ENCODE peak calls at places on chromosomes 6 and 20, in five cellular contexts. A is sigmoid colon, K is SK-N-SH, L is stomach, F is breast epithelium. X is an unnamed sample.

GRCh38 chr20:37940161-37940560 is 37.2 kb downstream of the VSTM2L start:
- DNase-seq in K (no peak), F (peak), A (no peak), L (peak), X (no peak)

GRCh38 chr20:9392892-9393857 is 121.2 kb upstream of the LAMP5 start:
- DNase-seq in A (peak), F (no peak), L (peak), K (peak), X (peak)

GRCh38 chr20:13868331-13868730 is 83.5 kb downstream of the NDUFAF5 start:
- DNase-seq in F (no peak), L (no peak), A (no peak), K (no peak), X (no peak)

GRCh38 chr20:35297740-35298139 is 5.5 kb upstream of the FAM83C start:
- DNase-seq in K (no peak), F (no peak), L (no peak), A (no peak), X (no peak)

GRCh38 chr6:36130672-36131516 is 581 bp downstream of the MAPK13 start:
- DNase-seq in K (no peak), F (peak), A (peak), L (peak), X (no peak)

GRCh38 chr6:103516336-103516735 is 1343.4 kb downstream of the HACE1 start:
- DNase-seq in L (no peak), K (no peak), A (no peak), F (no peak), X (no peak)

GRCh38 chr20:54221383-54221782 is 13.5 kb downstream of the PFDN4 start:
- DNase-seq in K (no peak), L (no peak), F (no peak), A (no peak), X (no peak)

GRCh38 chr20:49889245-49889942 is 25.9 kb downstream of the SPATA2 start:
- DNase-seq in F (peak), A (peak), K (no peak), L (peak), X (no peak)

GRCh38 chr6:31897612-31898199 is at the start of gene EHMT2:
- DNase-seq in K (peak), L (peak), A (peak), F (peak), X (no peak)

GRCh38 chr20:33304046-33304445 is 21.0 kb downstream of the BPIFB1 start:
- DNase-seq in A (no peak), F (no peak), L (no peak), K (no peak), X (no peak)

GRCh38 chr20:22248052-22248667 is 336.2 kb downstream of the FOXA2 start:
- DNase-seq in L (no peak), A (no peak), F (no peak), K (peak), X (no peak)

GRCh38 chr6:39602590-39603319 is 122.5 kb downstream of the KIF6 start:
- DNase-seq in L (no peak), A (no peak), K (no peak), F (no peak), X (no peak)

GRCh38 chr6:10695086-10695657 is 400 bp downstream of the PAK1IP1 start:
- DNase-seq in A (no peak), F (no peak), K (peak), L (no peak), X (no peak)

GRCh38 chr6:155147958-155148663 is 115.7 kb upstream of the CLDN20 start:
- DNase-seq in K (no peak), L (no peak), A (no peak), F (no peak), X (no peak)

GRCh38 chr20:59948828-59949720 is 8.9 kb downstream of the FAM217B start:
- DNase-seq in A (no peak), K (peak), F (no peak), L (no peak), X (no peak)

GRCh38 chr20:62227977-62228958 is 8.2 kb upstream of the HRH3 start:
- DNase-seq in F (no peak), K (peak), A (no peak), L (peak), X (no peak)

GRCh38 chr6:32113386-32114352 is 4.5 kb upstream of the TNXB start:
- DNase-seq in F (no peak), A (peak), L (peak), K (peak), X (no peak)

GRCh38 chr6:132933085-132933484 is 118.7 kb downstream of the RPS12 start:
- DNase-seq in F (no peak), K (no peak), A (no peak), L (no peak), X (no peak)

GRCh38 chr6:41768545-41769308 is 11.0 kb downstream of the FRS3 start:
- DNase-seq in L (peak), A (no peak), F (no peak), K (peak), X (no peak)

GRCh38 chr20:35617397-35618031 is 1.9 kb downstream of the SPAG4 start:
- DNase-seq in K (peak), A (peak), L (peak), F (no peak), X (no peak)

GRCh38 chr6:12545837-12546658 is 170.5 kb upstream of the PHACTR1 start:
- DNase-seq in F (no peak), L (no peak), A (no peak), K (no peak), X (no peak)

GRCh38 chr6:22025468-22026159 is 271.2 kb downstream of the PRL start:
- DNase-seq in K (peak), L (no peak), A (no peak), F (no peak), X (no peak)

GRCh38 chr6:7902221-7902620 is 8.4 kb downstream of the TXNDC5 start:
- DNase-seq in F (no peak), K (no peak), A (no peak), L (no peak), X (no peak)

GRCh38 chr20:44495257-44495656 is 19.6 kb downstream of the TTPAL start:
- DNase-seq in F (no peak), L (no peak), A (no peak), K (no peak), X (no peak)

GRCh38 chr20:19785173-19785799 is 27.2 kb downstream of the RIN2 start:
- DNase-seq in A (peak), K (no peak), L (no peak), F (no peak), X (no peak)

GRCh38 chr6:129744880-129745237 is 34.9 kb upstream of the ARHGAP18 start:
- DNase-seq in K (no peak), F (no peak), A (no peak), L (no peak), X (no peak)

GRCh38 chr20:35318502-35319157 is 26.4 kb upstream of the FAM83C start:
- DNase-seq in L (peak), A (no peak), F (no peak), K (no peak), X (no peak)

GRCh38 chr20:20856306-20856705 is 143.9 kb upstream of the RALGAPA2 start:
- DNase-seq in A (no peak), F (no peak), K (no peak), L (no peak), X (no peak)

GRCh38 chr20:3420211-3420707 is 12.8 kb upstream of the DNAAF9 start:
- DNase-seq in L (no peak), K (no peak), A (peak), F (no peak), X (peak)

GRCh38 chr6:34888441-34888820 is 589 bp upstream of the TAF11 start:
- DNase-seq in K (no peak), F (no peak), L (no peak), A (no peak), X (no peak)

GRCh38 chr6:121612916-121613315 is 177.5 kb downstream of the GJA1 start:
- DNase-seq in K (no peak), A (no peak), L (no peak), F (no peak), X (no peak)

GRCh38 chr6:169396554-169397163 is 143.0 kb upstream of the THBS2 start:
- DNase-seq in L (no peak), F (no peak), A (no peak), K (no peak), X (no peak)

GRCh38 chr6:44040786-44041185 is 86.5 kb downstream of the MRPL14 start:
- DNase-seq in L (no peak), K (no peak), F (no peak), A (peak), X (no peak)

GRCh38 chr6:44043479-44044153 is 83.6 kb downstream of the MRPL14 start:
- DNase-seq in F (no peak), L (no peak), A (no peak), K (peak), X (no peak)

GRCh38 chr6:44041461-44042260 is 85.6 kb downstream of the MRPL14 start:
- DNase-seq in F (no peak), L (no peak), K (no peak), A (peak), X (peak)

GRCh38 chr6:44043036-44043478 is 84.2 kb downstream of the MRPL14 start:
- DNase-seq in L (no peak), A (peak), F (no peak), K (no peak), X (no peak)

DNA sequence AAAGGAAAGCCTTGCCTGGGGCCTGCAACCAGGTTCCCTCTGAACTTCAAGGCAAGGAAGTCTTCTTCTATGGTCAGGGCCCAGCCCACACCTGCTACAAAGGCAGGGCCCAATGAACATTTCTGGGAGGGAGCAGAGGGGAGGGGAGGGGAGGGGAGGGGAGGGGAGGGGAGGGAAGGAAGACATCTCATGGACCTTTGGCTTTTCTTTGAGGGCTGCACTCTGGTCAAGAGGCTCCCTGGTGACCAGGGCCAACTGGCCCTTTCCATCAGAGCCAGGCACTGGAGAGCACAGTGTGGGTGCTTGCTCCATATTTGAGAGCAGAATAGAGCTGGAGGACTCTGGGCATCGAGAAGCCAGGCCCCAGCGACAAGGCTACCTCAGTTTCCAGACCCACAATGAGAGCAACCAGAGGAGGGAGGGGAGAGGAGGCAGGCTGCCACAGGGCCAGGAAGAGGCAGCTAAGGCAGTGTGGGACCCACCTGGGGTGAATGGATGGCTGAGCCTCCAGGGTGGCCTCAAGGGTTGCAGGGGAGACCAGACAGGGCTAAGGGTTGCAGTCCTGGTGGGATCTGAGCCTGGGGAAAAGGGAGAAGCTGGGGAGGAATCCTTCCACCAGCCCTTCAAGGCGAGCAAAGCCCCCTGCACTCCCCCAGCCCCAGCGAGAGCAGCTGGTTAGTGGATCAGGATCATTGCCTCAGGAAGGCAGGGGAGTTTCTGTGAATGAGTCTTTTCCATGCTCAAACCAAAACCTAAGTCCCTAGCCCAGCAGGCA is 84.8 kb downstream of the MRPL14 start:
- DNase-seq in A (peak), L (no peak), K (no peak), F (no peak), X (no peak)
- H3K27ac ChIP-seq in A (peak), L (peak), K (peak), F (peak), X (peak)

GRCh38 chr6:113856011-113856551 is 1.1 kb upstream of the MARCKS start:
- DNase-seq in L (peak), K (peak), F (no peak), A (no peak), X (no peak)
- TF ChIP-seq POLR2AphosphoS5 in L (no peak), K (no peak), F (no peak), A (peak), X (no peak)

DNA sequence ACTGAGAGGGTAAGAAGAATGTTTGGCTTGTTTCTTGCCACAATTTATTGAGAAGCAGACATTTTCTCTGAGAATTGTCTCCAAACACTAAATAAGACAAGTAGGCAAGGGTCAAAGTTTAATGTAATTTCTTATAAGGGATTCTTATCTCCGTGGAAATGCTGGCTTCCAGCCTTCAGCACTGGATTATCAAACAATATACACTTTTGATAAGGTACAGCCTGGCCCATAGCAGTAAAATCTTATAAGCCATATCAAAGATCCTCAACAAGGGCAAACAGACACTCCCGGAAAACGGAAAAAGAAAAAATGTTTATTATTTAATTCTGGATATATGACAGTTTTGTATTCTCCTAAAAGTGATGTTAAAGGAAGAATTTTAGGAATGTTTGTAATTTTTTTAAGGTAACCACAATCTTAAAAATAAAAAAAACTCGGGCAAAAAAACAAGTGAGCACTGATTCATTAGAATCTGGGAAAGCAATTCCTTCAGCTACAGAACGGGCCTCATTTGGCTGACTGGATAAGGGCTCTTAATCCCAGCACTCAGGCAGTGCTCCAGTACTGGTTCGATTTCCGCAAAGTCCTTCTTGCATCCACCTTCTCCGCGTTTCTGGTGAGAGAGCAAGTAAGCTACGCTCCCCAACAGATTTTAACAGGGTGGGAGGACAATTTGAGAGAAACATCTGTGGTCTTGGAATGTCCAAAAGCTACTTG is 18.4 kb upstream of the ZSCAN9 start:
- DNase-seq in L (no peak), K (no peak), A (no peak), F (no peak), X (no peak)
- H3K27ac ChIP-seq in L (no peak), K (no peak), A (no peak), F (no peak), X (no peak)

GRCh38 chr20:56392282-56393132 is at the start of gene CSTF1:
- DNase-seq in F (peak), K (peak), L (peak), A (peak), X (peak)
- TF ChIP-seq POLR2AphosphoS5 in F (peak), K (peak), L (peak), A (peak), X (peak)

DNA sequence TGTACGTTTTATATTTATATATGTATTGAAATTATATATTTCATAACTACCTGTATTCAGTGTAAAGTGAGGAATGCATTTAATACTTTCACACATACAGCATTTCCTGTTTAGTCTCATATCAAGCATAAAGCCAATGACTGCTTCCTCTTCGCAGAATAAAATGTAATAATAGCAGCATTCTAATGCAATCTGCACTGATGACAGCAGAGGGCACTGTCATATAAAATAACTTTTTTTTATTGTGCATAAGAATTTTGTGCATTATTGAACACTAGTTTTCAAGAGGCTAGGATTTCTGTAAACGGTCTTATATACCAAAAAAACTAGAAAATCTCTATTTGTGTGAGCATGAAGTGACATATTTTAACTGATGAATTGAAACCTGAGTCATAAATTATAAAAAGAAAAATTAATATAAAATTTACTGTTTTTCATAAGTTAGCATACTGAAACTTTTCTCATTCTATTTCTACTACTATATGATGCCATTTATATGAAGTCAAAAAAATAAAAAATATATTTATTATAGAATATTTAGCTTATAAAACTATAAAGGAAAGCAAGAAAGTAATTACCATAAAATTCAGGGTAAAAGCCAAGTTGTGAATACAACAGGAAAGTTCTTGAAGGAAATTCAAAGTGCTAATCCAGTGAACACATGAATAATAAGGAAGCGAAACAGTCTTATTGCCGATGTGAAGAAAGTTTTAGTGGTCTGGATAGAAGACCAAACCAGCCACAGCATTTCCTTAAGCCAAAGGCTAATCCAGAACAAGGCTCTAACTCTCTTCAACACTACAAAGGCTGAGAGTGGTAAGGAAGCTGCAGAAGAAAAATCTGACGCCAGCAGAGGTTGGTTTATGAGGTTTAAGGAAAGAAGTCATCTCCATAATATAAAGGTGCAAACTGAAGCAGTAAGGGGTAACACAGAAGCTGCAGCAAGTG is 36.3 kb downstream of the RNF146 start:
- DNase-seq in F (no peak), A (no peak), L (peak), K (peak), X (peak)
- H3K27ac ChIP-seq in F (peak), A (no peak), L (no peak), K (no peak), X (no peak)

GRCh38 chr6:37987008-37987407 is 167.5 kb downstream of the ZFAND3 start:
- DNase-seq in K (no peak), A (no peak), L (no peak), F (no peak), X (no peak)
- TF ChIP-seq POLR2AphosphoS5 in K (no peak), A (no peak), L (no peak), F (no peak), X (no peak)

GRCh38 chr6:145755682-145756081 is 20.4 kb upstream of the EPM2A start:
- DNase-seq in L (no peak), F (no peak), K (no peak), A (no peak), X (no peak)
- H3K27ac ChIP-seq in L (no peak), F (no peak), K (no peak), A (no peak), X (peak)

DNA sequence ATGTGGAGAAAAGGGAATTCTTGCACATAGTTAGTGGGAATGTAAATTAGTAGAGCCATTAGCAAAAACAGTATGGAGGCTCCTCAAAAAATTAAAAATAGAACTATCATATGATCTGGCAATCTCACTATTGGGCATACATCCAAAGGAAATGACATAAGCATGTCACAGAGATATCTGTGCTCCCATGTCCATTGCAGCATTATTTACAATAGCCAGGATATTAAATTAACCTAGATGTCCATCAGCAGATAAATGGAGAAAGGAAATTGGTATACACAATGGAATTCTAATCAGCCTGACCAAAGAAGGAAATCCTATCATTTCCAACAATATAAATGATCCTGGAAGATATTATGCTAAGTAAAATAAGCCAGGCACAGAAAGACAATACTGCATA is 2.8 kb downstream of the SIRPB1 start:
- DNase-seq in K (no peak), F (no peak), A (no peak), L (no peak), X (no peak)
- TF ChIP-seq POLR2AphosphoS5 in K (no peak), F (no peak), A (no peak), L (no peak), X (no peak)

GRCh38 chr6:15375638-15376290 is 129.9 kb downstream of the JARID2 start:
- DNase-seq in L (no peak), F (no peak), A (no peak), K (no peak), X (no peak)

GRCh38 chr6:15378272-15378671 is 132.4 kb downstream of the JARID2 start:
- DNase-seq in F (no peak), K (no peak), A (no peak), L (no peak), X (no peak)

GRCh38 chr6:15378864-15379263 is 133.0 kb downstream of the JARID2 start:
- DNase-seq in L (no peak), K (peak), A (no peak), F (no peak), X (no peak)

GRCh38 chr6:15375018-15375417 is 129.1 kb downstream of the JARID2 start:
- DNase-seq in L (no peak), F (no peak), A (no peak), K (no peak), X (no peak)

GRCh38 chr6:15376900-15377487 is 131.1 kb downstream of the JARID2 start:
- DNase-seq in A (no peak), F (no peak), L (no peak), K (no peak), X (no peak)
- H3K27ac ChIP-seq in A (no peak), F (no peak), L (no peak), K (no peak), X (no peak)

X was measured in SK-N-MC.